ENCODE peak calls at places on chromosomes 4 and X, in eight cellular contexts. One of them, this sample, is unnamed.

GRCh38 chr4:82223715-82224114 is 150.1 kb downstream of the HNRNPD start:
- DNase-seq in fibroblast of pulmonary artery: peak; percentile 2
- DNase-seq in progenitor cell of endocrine pancreas: no peak
- DNase-seq in lower leg skin: peak; percentile 61
- DNase-seq in psoas muscle: no peak
- DNase-seq in brain microvascular endothelial cell: no peak
- DNase-seq in CD8-positive, alpha-beta T cell: no peak
- DNase-seq in sigmoid colon: peak; percentile 67
- DNase-seq in this sample: no peak

GRCh38 chr4:81600511-81601269 is 129.0 kb upstream of the RASGEF1B start:
- DNase-seq in psoas muscle: no peak
- DNase-seq in sigmoid colon: peak; percentile 79
- DNase-seq in lower leg skin: no peak
- DNase-seq in brain microvascular endothelial cell: no peak
- DNase-seq in CD8-positive, alpha-beta T cell: no peak
- DNase-seq in fibroblast of pulmonary artery: no peak
- DNase-seq in progenitor cell of endocrine pancreas: no peak
- DNase-seq in this sample: no peak

GRCh38 chrX:9767375-9767774 is 1.7 kb upstream of the GPR143 start:
- DNase-seq in sigmoid colon: no peak
- DNase-seq in lower leg skin: no peak
- DNase-seq in CD8-positive, alpha-beta T cell: no peak
- DNase-seq in brain microvascular endothelial cell: no peak
- DNase-seq in fibroblast of pulmonary artery: peak; percentile 26
- DNase-seq in psoas muscle: no peak
- DNase-seq in progenitor cell of endocrine pancreas: no peak
- DNase-seq in this sample: no peak

GRCh38 chr4:100933628-100934027 is 413.7 kb downstream of the PPP3CA start:
- DNase-seq in progenitor cell of endocrine pancreas: no peak
- DNase-seq in CD8-positive, alpha-beta T cell: no peak
- DNase-seq in fibroblast of pulmonary artery: peak; percentile 87
- DNase-seq in psoas muscle: no peak
- DNase-seq in brain microvascular endothelial cell: peak; percentile 15
- DNase-seq in lower leg skin: peak; percentile 16
- DNase-seq in sigmoid colon: no peak
- DNase-seq in this sample: no peak

GRCh38 chrX:81195712-81196111 is 6.0 kb downstream of the HMGN5 start:
- DNase-seq in sigmoid colon: no peak
- DNase-seq in psoas muscle: peak; percentile 13
- DNase-seq in brain microvascular endothelial cell: peak; percentile 40
- DNase-seq in CD8-positive, alpha-beta T cell: peak; percentile 10
- DNase-seq in lower leg skin: no peak
- DNase-seq in progenitor cell of endocrine pancreas: peak; percentile 16
- DNase-seq in fibroblast of pulmonary artery: peak; percentile 71
- DNase-seq in this sample: no peak

GRCh38 chr4:76950052-76950845 is 697 bp downstream of the SEPTIN11 start:
- DNase-seq in psoas muscle: peak; percentile 64
- DNase-seq in fibroblast of pulmonary artery: peak; percentile 44
- DNase-seq in sigmoid colon: peak; percentile 83
- DNase-seq in brain microvascular endothelial cell: no peak
- DNase-seq in progenitor cell of endocrine pancreas: peak; percentile 38
- DNase-seq in CD8-positive, alpha-beta T cell: peak; percentile 9
- DNase-seq in lower leg skin: peak; percentile 36
- DNase-seq in this sample: peak; percentile 38

GRCh38 chr4:10958226-10958856 is 273.8 kb upstream of the CLNK start:
- DNase-seq in sigmoid colon: no peak
- DNase-seq in CD8-positive, alpha-beta T cell: no peak
- DNase-seq in lower leg skin: no peak
- DNase-seq in fibroblast of pulmonary artery: no peak
- DNase-seq in brain microvascular endothelial cell: no peak
- DNase-seq in psoas muscle: no peak
- DNase-seq in progenitor cell of endocrine pancreas: no peak
- DNase-seq in this sample: no peak

GRCh38 chr4:155342142-155342541 is 34.6 kb downstream of the MAP9 start:
- DNase-seq in psoas muscle: no peak
- DNase-seq in progenitor cell of endocrine pancreas: no peak
- DNase-seq in CD8-positive, alpha-beta T cell: no peak
- DNase-seq in brain microvascular endothelial cell: peak; percentile 41
- DNase-seq in lower leg skin: no peak
- DNase-seq in fibroblast of pulmonary artery: peak; percentile 30
- DNase-seq in sigmoid colon: no peak
- DNase-seq in this sample: peak; percentile 48

GRCh38 chrX:49041683-49042529 is 1.3 kb downstream of the TFE3 start:
- DNase-seq in CD8-positive, alpha-beta T cell: no peak
- DNase-seq in psoas muscle: peak; percentile 30
- DNase-seq in brain microvascular endothelial cell: peak; percentile 39
- DNase-seq in progenitor cell of endocrine pancreas: no peak
- DNase-seq in sigmoid colon: no peak
- DNase-seq in lower leg skin: no peak
- DNase-seq in fibroblast of pulmonary artery: peak; percentile 52
- DNase-seq in this sample: no peak

GRCh38 chr4:36386691-36387090 is 105.3 kb downstream of the DTHD1 start:
- DNase-seq in CD8-positive, alpha-beta T cell: no peak
- DNase-seq in fibroblast of pulmonary artery: no peak
- DNase-seq in brain microvascular endothelial cell: no peak
- DNase-seq in lower leg skin: no peak
- DNase-seq in psoas muscle: no peak
- DNase-seq in progenitor cell of endocrine pancreas: no peak
- DNase-seq in sigmoid colon: no peak
- DNase-seq in this sample: no peak
- TF ChIP-seq CTCF in CD8-positive, alpha-beta T cell: no peak
- TF ChIP-seq CTCF in fibroblast of pulmonary artery: no peak
- TF ChIP-seq CTCF in brain microvascular endothelial cell: no peak
- TF ChIP-seq CTCF in lower leg skin: no peak
- TF ChIP-seq CTCF in psoas muscle: no peak
- TF ChIP-seq CTCF in progenitor cell of endocrine pancreas: peak; percentile 13
- TF ChIP-seq CTCF in sigmoid colon: no peak
- TF ChIP-seq CTCF in this sample: no peak

GRCh38 chr4:184506527-184507121 is 32.3 kb upstream of the IRF2 start:
- DNase-seq in psoas muscle: no peak
- DNase-seq in fibroblast of pulmonary artery: no peak
- DNase-seq in progenitor cell of endocrine pancreas: no peak
- DNase-seq in sigmoid colon: no peak
- DNase-seq in brain microvascular endothelial cell: no peak
- DNase-seq in CD8-positive, alpha-beta T cell: no peak
- DNase-seq in lower leg skin: no peak
- DNase-seq in this sample: no peak
- TF ChIP-seq CTCF in psoas muscle: peak; percentile 28
- TF ChIP-seq CTCF in fibroblast of pulmonary artery: peak; percentile 12
- TF ChIP-seq CTCF in progenitor cell of endocrine pancreas: peak; percentile 37
- TF ChIP-seq CTCF in sigmoid colon: no peak
- TF ChIP-seq CTCF in brain microvascular endothelial cell: peak; percentile 43
- TF ChIP-seq CTCF in CD8-positive, alpha-beta T cell: peak; percentile 18
- TF ChIP-seq CTCF in lower leg skin: no peak
- TF ChIP-seq CTCF in this sample: no peak

GRCh38 chr4:138003248-138003647 is 238.9 kb downstream of the SLC7A11 start:
- DNase-seq in fibroblast of pulmonary artery: no peak
- DNase-seq in psoas muscle: no peak
- DNase-seq in CD8-positive, alpha-beta T cell: no peak
- DNase-seq in progenitor cell of endocrine pancreas: no peak
- DNase-seq in lower leg skin: no peak
- DNase-seq in brain microvascular endothelial cell: no peak
- DNase-seq in sigmoid colon: no peak
- DNase-seq in this sample: no peak

GRCh38 chr4:138010639-138011038 is 231.5 kb downstream of the SLC7A11 start:
- DNase-seq in CD8-positive, alpha-beta T cell: no peak
- DNase-seq in progenitor cell of endocrine pancreas: no peak
- DNase-seq in brain microvascular endothelial cell: no peak
- DNase-seq in sigmoid colon: no peak
- DNase-seq in psoas muscle: no peak
- DNase-seq in fibroblast of pulmonary artery: no peak
- DNase-seq in lower leg skin: no peak
- DNase-seq in this sample: no peak

GRCh38 chr4:138005486-138005885 is 236.7 kb downstream of the SLC7A11 start:
- DNase-seq in lower leg skin: no peak
- DNase-seq in fibroblast of pulmonary artery: no peak
- DNase-seq in psoas muscle: no peak
- DNase-seq in brain microvascular endothelial cell: no peak
- DNase-seq in progenitor cell of endocrine pancreas: no peak
- DNase-seq in CD8-positive, alpha-beta T cell: no peak
- DNase-seq in sigmoid colon: no peak
- DNase-seq in this sample: no peak

DNA sequence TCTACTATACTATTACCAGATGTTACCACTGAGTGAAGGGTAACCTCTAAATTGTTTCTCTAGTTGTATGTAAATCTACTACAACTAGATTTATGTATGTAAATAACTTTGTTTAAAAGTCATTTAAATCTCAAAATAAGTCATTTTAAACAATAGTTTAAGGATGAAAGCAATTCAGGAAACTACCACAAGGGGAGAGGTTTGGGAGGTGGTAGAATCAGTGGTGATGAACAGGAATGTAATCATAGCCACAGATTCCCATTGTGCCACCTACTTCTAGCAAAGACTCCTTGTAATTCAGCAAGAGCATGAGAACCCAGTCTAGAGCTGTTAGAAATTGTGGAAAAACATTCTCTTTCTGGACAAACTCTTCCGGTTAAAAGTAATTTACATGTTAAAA is 234.6 kb downstream of the SLC7A11 start:
- DNase-seq in sigmoid colon: no peak
- DNase-seq in brain microvascular endothelial cell: no peak
- DNase-seq in CD8-positive, alpha-beta T cell: no peak
- DNase-seq in progenitor cell of endocrine pancreas: no peak
- DNase-seq in fibroblast of pulmonary artery: peak; percentile 15
- DNase-seq in lower leg skin: no peak
- DNase-seq in psoas muscle: no peak
- DNase-seq in this sample: no peak
- TF ChIP-seq CTCF in sigmoid colon: no peak
- TF ChIP-seq CTCF in brain microvascular endothelial cell: peak; percentile 52
- TF ChIP-seq CTCF in CD8-positive, alpha-beta T cell: no peak
- TF ChIP-seq CTCF in progenitor cell of endocrine pancreas: peak; percentile 42
- TF ChIP-seq CTCF in fibroblast of pulmonary artery: peak; percentile 42
- TF ChIP-seq CTCF in lower leg skin: no peak
- TF ChIP-seq CTCF in psoas muscle: no peak
- TF ChIP-seq CTCF in this sample: no peak

GRCh38 chr4:102828497-102828808 is 1.1 kb upstream of the UBE2D3 start:
- DNase-seq in CD8-positive, alpha-beta T cell: no peak
- DNase-seq in brain microvascular endothelial cell: no peak
- DNase-seq in psoas muscle: no peak
- DNase-seq in progenitor cell of endocrine pancreas: no peak
- DNase-seq in sigmoid colon: no peak
- DNase-seq in lower leg skin: no peak
- DNase-seq in fibroblast of pulmonary artery: no peak
- DNase-seq in this sample: no peak
- TF ChIP-seq CTCF in CD8-positive, alpha-beta T cell: no peak
- TF ChIP-seq CTCF in brain microvascular endothelial cell: no peak
- TF ChIP-seq CTCF in psoas muscle: no peak
- TF ChIP-seq CTCF in progenitor cell of endocrine pancreas: no peak
- TF ChIP-seq CTCF in sigmoid colon: no peak
- TF ChIP-seq CTCF in lower leg skin: no peak
- TF ChIP-seq CTCF in fibroblast of pulmonary artery: no peak
- TF ChIP-seq CTCF in this sample: no peak

GRCh38 chrX:70422886-70423336 is at the start of gene GDPD2:
- DNase-seq in progenitor cell of endocrine pancreas: no peak
- DNase-seq in CD8-positive, alpha-beta T cell: no peak
- DNase-seq in lower leg skin: no peak
- DNase-seq in psoas muscle: no peak
- DNase-seq in sigmoid colon: no peak
- DNase-seq in fibroblast of pulmonary artery: peak; percentile 22
- DNase-seq in brain microvascular endothelial cell: no peak
- DNase-seq in this sample: no peak
- TF ChIP-seq CTCF in progenitor cell of endocrine pancreas: peak; percentile 49
- TF ChIP-seq CTCF in CD8-positive, alpha-beta T cell: no peak
- TF ChIP-seq CTCF in lower leg skin: no peak
- TF ChIP-seq CTCF in psoas muscle: peak; percentile 6
- TF ChIP-seq CTCF in sigmoid colon: no peak
- TF ChIP-seq CTCF in fibroblast of pulmonary artery: no peak
- TF ChIP-seq CTCF in brain microvascular endothelial cell: peak; percentile 26
- TF ChIP-seq CTCF in this sample: no peak

This sample was measured in RWPE1.